ENCODE peak calls at places on chromosomes 5 and 9, in nine cellular contexts. J is mesendoderm, D is MCF 10A, U is heart right ventricle, Q is T-helper 2 cell, L is GM13977, B is Kasumi-1, K is choroid plexus epithelial cell, F is activated T-helper 1 cell treated with Interleukin-2 at 50 U/mL for 16 hours. S is an unnamed sample.

GRCh38 chr5:57366744-57367143 is 115.9 kb downstream of the ACTBL2 start:
- DNase-seq in J (no peak), D (peak), U (no peak), Q (no peak), L (no peak), B (no peak), K (peak), F (no peak), S (no peak)

GRCh38 chr9:129506892-129507291 is 114.0 kb downstream of the C9orf50 start:
- DNase-seq in J (no peak), D (peak), U (no peak), Q (no peak), L (no peak), B (no peak), K (no peak), F (no peak), S (no peak)

GRCh38 chr5:98586581-98586980 is 186.9 kb upstream of the RGMB start:
- DNase-seq in J (no peak), D (no peak), U (no peak), Q (no peak), L (no peak), B (no peak), K (no peak), F (no peak), S (no peak)

GRCh38 chr5:58462623-58463230 is 2.8 kb upstream of the PLK2 start:
- DNase-seq in J (peak), D (peak), U (peak), Q (no peak), L (peak), B (peak), K (peak), F (no peak), S (no peak)

GRCh38 chr9:89529243-89530030 is 31.5 kb upstream of the SEMA4D start:
- DNase-seq in J (no peak), D (no peak), U (no peak), Q (no peak), L (no peak), B (peak), K (no peak), F (no peak), S (no peak)

GRCh38 chr5:3218096-3218495 is 377.5 kb upstream of the IRX1 start:
- DNase-seq in J (no peak), D (no peak), U (no peak), Q (no peak), L (no peak), B (no peak), K (no peak), F (no peak), S (no peak)

GRCh38 chr5:36733183-36733582 is 126.8 kb downstream of the SLC1A3 start:
- DNase-seq in J (peak), D (no peak), U (no peak), Q (no peak), L (no peak), B (no peak), K (no peak), F (no peak), S (no peak)

GRCh38 chr9:110809038-110809595 is 140.5 kb downstream of the MUSK start:
- DNase-seq in J (no peak), D (no peak), U (no peak), Q (no peak), L (peak), B (no peak), K (no peak), F (no peak), S (no peak)

GRCh38 chr5:96297290-96297689 is 135.8 kb downstream of the PCSK1 start:
- DNase-seq in J (peak), D (peak), U (peak), Q (no peak), L (no peak), B (no peak), K (peak), F (no peak), S (no peak)

GRCh38 chr9:128703616-128704355 is 1.5 kb downstream of the PKN3 start:
- DNase-seq in J (no peak), D (no peak), U (peak), Q (no peak), L (no peak), B (no peak), K (no peak), F (no peak), S (no peak)

GRCh38 chr5:100860407-100860806 is 42.7 kb downstream of the ST8SIA4 start:
- DNase-seq in J (no peak), D (no peak), U (no peak), Q (no peak), L (no peak), B (no peak), K (no peak), F (no peak), S (no peak)

GRCh38 chr9:81915801-81916505 is 12.3 kb upstream of the SPATA31D4 start:
- DNase-seq in J (no peak), D (no peak), U (no peak), Q (no peak), L (no peak), B (no peak), K (no peak), F (no peak), S (no peak)

GRCh38 chr5:55903121-55903701 is 52.1 kb downstream of the IL31RA start:
- DNase-seq in J (no peak), D (peak), U (no peak), Q (no peak), L (peak), B (peak), K (peak), F (peak), S (no peak)

GRCh38 chr5:175728885-175729828 is 71.3 kb downstream of the HRH2 start:
- DNase-seq in J (peak), D (no peak), U (no peak), Q (no peak), L (no peak), B (no peak), K (peak), F (no peak), S (peak)